ENCODE peak calls at places on chromosomes 2 and 18, in six cellular contexts. One of them, this sample, is unnamed.

GRCh38 chr18:56085561-56085960 is 497.6 kb upstream of the TCF4 start:
- DNase-seq in adrenal gland: no peak
- DNase-seq in lower leg skin: peak
- DNase-seq in cardiac muscle cell: no peak
- DNase-seq in neuronal stem cell: no peak
- DNase-seq in small intestine: no peak
- DNase-seq in this sample: no peak

GRCh38 chr18:49677762-49678398 is 116.0 kb downstream of the LIPG start:
- DNase-seq in adrenal gland: no peak
- DNase-seq in lower leg skin: no peak
- DNase-seq in cardiac muscle cell: no peak
- DNase-seq in neuronal stem cell: no peak
- DNase-seq in small intestine: peak
- DNase-seq in this sample: no peak

GRCh38 chr2:66567000-66567399 is 132.1 kb downstream of the MEIS1 start:
- DNase-seq in adrenal gland: no peak
- DNase-seq in lower leg skin: no peak
- DNase-seq in cardiac muscle cell: peak
- DNase-seq in neuronal stem cell: no peak
- DNase-seq in small intestine: no peak
- DNase-seq in this sample: peak

GRCh38 chr2:2291500-2292260 is 39.4 kb downstream of the MYT1L start:
- DNase-seq in adrenal gland: no peak
- DNase-seq in lower leg skin: no peak
- DNase-seq in cardiac muscle cell: peak
- DNase-seq in neuronal stem cell: peak
- DNase-seq in small intestine: no peak
- DNase-seq in this sample: peak

GRCh38 chr2:132621131-132621875 is 48.7 kb downstream of the LYPD1 start:
- DNase-seq in adrenal gland: no peak
- DNase-seq in lower leg skin: no peak
- DNase-seq in cardiac muscle cell: no peak
- DNase-seq in neuronal stem cell: no peak
- DNase-seq in small intestine: peak
- DNase-seq in this sample: no peak

GRCh38 chr2:240983996-240984498 is 14.4 kb upstream of the SNED1 start:
- DNase-seq in adrenal gland: peak
- DNase-seq in lower leg skin: no peak
- DNase-seq in cardiac muscle cell: no peak
- DNase-seq in neuronal stem cell: no peak
- DNase-seq in small intestine: no peak
- DNase-seq in this sample: no peak

GRCh38 chr2:73859721-73860586 is 31.2 kb downstream of the STAMBP start:
- DNase-seq in adrenal gland: no peak
- DNase-seq in lower leg skin: no peak
- DNase-seq in cardiac muscle cell: no peak
- DNase-seq in neuronal stem cell: no peak
- DNase-seq in small intestine: no peak
- DNase-seq in this sample: no peak

GRCh38 chr2:190653231-190653630 is 4.3 kb downstream of the NAB1 start:
- DNase-seq in adrenal gland: no peak
- DNase-seq in lower leg skin: no peak
- DNase-seq in cardiac muscle cell: no peak
- DNase-seq in neuronal stem cell: no peak
- DNase-seq in small intestine: no peak
- DNase-seq in this sample: no peak

GRCh38 chr2:190856985-190857384 is 23.6 kb upstream of the GLS start:
- DNase-seq in adrenal gland: no peak
- DNase-seq in lower leg skin: no peak
- DNase-seq in cardiac muscle cell: no peak
- DNase-seq in neuronal stem cell: no peak
- DNase-seq in small intestine: no peak
- DNase-seq in this sample: no peak

GRCh38 chr18:67385455-67385854 is 131.1 kb downstream of the DSEL start:
- DNase-seq in adrenal gland: no peak
- DNase-seq in lower leg skin: no peak
- DNase-seq in cardiac muscle cell: no peak
- DNase-seq in neuronal stem cell: no peak
- DNase-seq in small intestine: no peak
- DNase-seq in this sample: no peak

GRCh38 chr2:35298493-35298892 is 1057.1 kb upstream of the CRIM1 start:
- DNase-seq in adrenal gland: peak
- DNase-seq in lower leg skin: peak
- DNase-seq in cardiac muscle cell: no peak
- DNase-seq in neuronal stem cell: no peak
- DNase-seq in small intestine: no peak
- DNase-seq in this sample: no peak

GRCh38 chr2:119682578-119682977 is 3.6 kb downstream of the TMEM177 start:
- DNase-seq in adrenal gland: no peak
- DNase-seq in lower leg skin: no peak
- DNase-seq in cardiac muscle cell: no peak
- DNase-seq in neuronal stem cell: no peak
- DNase-seq in small intestine: no peak
- DNase-seq in this sample: no peak

GRCh38 chr2:234469972-234470371 is 26.9 kb downstream of the ARL4C start:
- DNase-seq in adrenal gland: no peak
- DNase-seq in lower leg skin: no peak
- DNase-seq in cardiac muscle cell: no peak
- DNase-seq in neuronal stem cell: no peak
- DNase-seq in small intestine: no peak
- DNase-seq in this sample: no peak

GRCh38 chr2:44295636-44296359 is 20.5 kb downstream of the SLC3A1 start:
- DNase-seq in adrenal gland: no peak
- DNase-seq in lower leg skin: no peak
- DNase-seq in cardiac muscle cell: peak
- DNase-seq in neuronal stem cell: no peak
- DNase-seq in small intestine: no peak
- DNase-seq in this sample: peak

GRCh38 chr2:165467921-165468320 is 1.6 kb upstream of the CSRNP3 start:
- DNase-seq in adrenal gland: no peak
- DNase-seq in lower leg skin: no peak
- DNase-seq in cardiac muscle cell: no peak
- DNase-seq in neuronal stem cell: no peak
- DNase-seq in small intestine: no peak
- DNase-seq in this sample: no peak

GRCh38 chr2:211454684-211455083 is 898.3 kb downstream of the CPS1 start:
- DNase-seq in adrenal gland: no peak
- DNase-seq in lower leg skin: no peak
- DNase-seq in cardiac muscle cell: no peak
- DNase-seq in neuronal stem cell: peak
- DNase-seq in small intestine: no peak
- DNase-seq in this sample: peak

GRCh38 chr2:62472321-62472720 is 33.7 kb downstream of the TMEM17 start:
- DNase-seq in adrenal gland: no peak
- DNase-seq in lower leg skin: no peak
- DNase-seq in cardiac muscle cell: no peak
- DNase-seq in neuronal stem cell: no peak
- DNase-seq in small intestine: no peak
- DNase-seq in this sample: no peak

DNA sequence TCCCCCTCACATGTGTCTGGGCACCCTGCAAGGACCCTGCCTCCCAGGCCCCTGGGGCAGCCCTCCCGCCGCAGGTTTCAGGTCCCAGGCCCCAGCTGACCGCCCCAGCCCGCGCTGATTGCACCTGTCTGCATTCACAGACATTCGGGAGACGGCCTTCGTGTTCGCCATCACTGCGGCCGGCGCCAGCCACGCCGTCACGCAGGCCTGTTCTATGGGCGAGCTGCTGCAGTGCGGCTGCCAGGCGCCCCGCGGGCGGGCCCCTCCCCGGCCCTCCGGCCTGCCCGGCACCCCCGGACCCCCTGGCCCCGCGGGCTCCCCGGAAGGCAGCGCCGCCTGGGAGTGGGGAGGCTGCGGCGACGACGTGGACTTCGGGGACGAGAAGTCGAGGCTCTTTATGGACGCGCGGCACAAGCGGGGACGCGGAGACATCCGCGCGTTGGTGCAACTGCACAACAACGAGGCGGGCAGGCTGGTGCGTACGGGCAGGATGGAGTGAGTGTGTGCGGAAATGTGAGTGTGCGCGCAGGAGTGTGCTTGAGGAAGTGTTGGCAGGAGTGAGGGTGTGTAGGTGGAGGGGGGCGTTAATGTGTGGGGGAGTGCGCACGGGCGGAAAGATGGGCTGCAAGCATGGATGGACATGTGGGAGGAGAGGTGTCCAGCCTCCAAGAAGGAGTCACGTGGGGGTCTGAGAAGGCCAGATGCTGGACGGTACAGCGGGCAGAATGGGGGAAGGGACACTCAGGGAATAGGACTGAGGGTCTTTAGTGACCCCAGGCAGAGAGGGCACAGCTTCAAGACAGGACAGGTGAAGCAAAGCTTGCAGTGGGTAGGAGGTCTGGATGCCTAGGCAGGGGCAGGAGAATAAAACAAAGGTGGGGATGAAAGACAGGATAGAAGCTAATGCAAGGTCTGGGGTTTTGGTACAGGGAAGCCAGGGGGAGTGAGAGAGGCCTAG is 9.0 kb upstream of the WNT10A start:
- DNase-seq in adrenal gland: no peak
- DNase-seq in lower leg skin: no peak
- DNase-seq in cardiac muscle cell: no peak
- DNase-seq in neuronal stem cell: no peak
- DNase-seq in small intestine: no peak
- DNase-seq in this sample: no peak
- H3K4me3 ChIP-seq in adrenal gland: no peak
- H3K4me3 ChIP-seq in lower leg skin: no peak
- H3K4me3 ChIP-seq in cardiac muscle cell: peak
- H3K4me3 ChIP-seq in neuronal stem cell: peak
- H3K4me3 ChIP-seq in small intestine: no peak
- H3K4me3 ChIP-seq in this sample: no peak

GRCh38 chr2:56184500-56184996 is 758 bp downstream of the CCDC85A start:
- DNase-seq in adrenal gland: no peak
- DNase-seq in lower leg skin: no peak
- DNase-seq in cardiac muscle cell: peak
- DNase-seq in neuronal stem cell: peak
- DNase-seq in small intestine: peak
- DNase-seq in this sample: peak

GRCh38 chr2:56185101-56185581 is 1.4 kb downstream of the CCDC85A start:
- DNase-seq in adrenal gland: peak
- DNase-seq in lower leg skin: no peak
- DNase-seq in cardiac muscle cell: peak
- DNase-seq in neuronal stem cell: peak
- DNase-seq in small intestine: peak
- DNase-seq in this sample: peak

GRCh38 chr2:56183643-56184499 is at the start of gene CCDC85A:
- DNase-seq in adrenal gland: peak
- DNase-seq in lower leg skin: peak
- DNase-seq in cardiac muscle cell: peak
- DNase-seq in neuronal stem cell: peak
- DNase-seq in small intestine: peak
- DNase-seq in this sample: peak

GRCh38 chr2:56182420-56182819 is 1.4 kb upstream of the CCDC85A start:
- DNase-seq in adrenal gland: no peak
- DNase-seq in lower leg skin: no peak
- DNase-seq in cardiac muscle cell: no peak
- DNase-seq in neuronal stem cell: peak
- DNase-seq in small intestine: no peak
- DNase-seq in this sample: peak

DNA sequence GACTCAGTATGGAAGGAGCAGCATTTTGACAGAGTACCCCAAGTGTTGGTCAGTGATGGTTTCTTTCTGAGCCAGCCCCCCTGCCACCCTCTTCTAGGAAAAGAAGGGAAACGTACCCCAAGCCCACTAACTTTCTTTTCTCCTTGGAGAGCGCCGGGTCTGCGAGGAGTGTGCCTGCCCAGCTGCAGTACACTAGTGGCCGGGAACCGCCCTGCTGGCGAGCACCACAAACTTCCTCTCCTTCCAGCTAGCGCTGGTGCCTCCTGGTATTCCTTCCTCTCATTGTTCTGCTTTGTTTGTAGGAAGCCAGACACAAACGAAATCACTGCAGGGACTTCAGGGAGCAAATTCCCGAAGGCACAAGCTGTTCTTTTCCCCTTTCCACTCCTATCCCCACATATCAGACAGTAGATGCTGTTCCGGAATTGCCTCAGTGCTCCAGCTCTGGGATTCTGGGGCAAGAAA is 1.8 kb downstream of the CCDC85A start:
- DNase-seq in adrenal gland: peak
- DNase-seq in lower leg skin: peak
- DNase-seq in cardiac muscle cell: peak
- DNase-seq in neuronal stem cell: peak
- DNase-seq in small intestine: no peak
- DNase-seq in this sample: peak
- H3K4me3 ChIP-seq in adrenal gland: no peak
- H3K4me3 ChIP-seq in lower leg skin: peak
- H3K4me3 ChIP-seq in cardiac muscle cell: peak
- H3K4me3 ChIP-seq in neuronal stem cell: peak
- H3K4me3 ChIP-seq in small intestine: no peak
- H3K4me3 ChIP-seq in this sample: peak

GRCh38 chr2:16102976-16103380 is 162.6 kb downstream of the MYCN start:
- DNase-seq in adrenal gland: no peak
- DNase-seq in lower leg skin: no peak
- DNase-seq in cardiac muscle cell: peak
- DNase-seq in neuronal stem cell: no peak
- DNase-seq in small intestine: peak
- DNase-seq in this sample: no peak

GRCh38 chr2:16105664-16106281 is 165.4 kb downstream of the MYCN start:
- DNase-seq in adrenal gland: no peak
- DNase-seq in lower leg skin: no peak
- DNase-seq in cardiac muscle cell: peak
- DNase-seq in neuronal stem cell: no peak
- DNase-seq in small intestine: no peak
- DNase-seq in this sample: peak

GRCh38 chr2:16103614-16104344 is 163.4 kb downstream of the MYCN start:
- DNase-seq in adrenal gland: no peak
- DNase-seq in lower leg skin: no peak
- DNase-seq in cardiac muscle cell: no peak
- DNase-seq in neuronal stem cell: no peak
- DNase-seq in small intestine: no peak
- DNase-seq in this sample: no peak

GRCh38 chr2:16105178-16105663 is 164.9 kb downstream of the MYCN start:
- DNase-seq in adrenal gland: no peak
- DNase-seq in lower leg skin: no peak
- DNase-seq in cardiac muscle cell: peak
- DNase-seq in neuronal stem cell: no peak
- DNase-seq in small intestine: no peak
- DNase-seq in this sample: peak

GRCh38 chr2:16104345-16105177 is 164.2 kb downstream of the MYCN start:
- DNase-seq in adrenal gland: no peak
- DNase-seq in lower leg skin: no peak
- DNase-seq in cardiac muscle cell: no peak
- DNase-seq in neuronal stem cell: no peak
- DNase-seq in small intestine: peak
- DNase-seq in this sample: peak
- H3K4me3 ChIP-seq in adrenal gland: no peak
- H3K4me3 ChIP-seq in lower leg skin: no peak
- H3K4me3 ChIP-seq in cardiac muscle cell: no peak
- H3K4me3 ChIP-seq in neuronal stem cell: no peak
- H3K4me3 ChIP-seq in small intestine: no peak
- H3K4me3 ChIP-seq in this sample: peak

GRCh38 chr2:171728989-171729951 is 42.0 kb downstream of the DYNC1I2 start:
- DNase-seq in adrenal gland: no peak
- DNase-seq in lower leg skin: no peak
- DNase-seq in cardiac muscle cell: no peak
- DNase-seq in neuronal stem cell: no peak
- DNase-seq in small intestine: no peak
- DNase-seq in this sample: no peak

GRCh38 chr2:171723724-171724683 is 36.7 kb downstream of the DYNC1I2 start:
- DNase-seq in adrenal gland: no peak
- DNase-seq in lower leg skin: no peak
- DNase-seq in cardiac muscle cell: peak
- DNase-seq in neuronal stem cell: peak
- DNase-seq in small intestine: no peak
- DNase-seq in this sample: peak

GRCh38 chr2:171726841-171727460 is 39.7 kb downstream of the DYNC1I2 start:
- DNase-seq in adrenal gland: no peak
- DNase-seq in lower leg skin: no peak
- DNase-seq in cardiac muscle cell: no peak
- DNase-seq in neuronal stem cell: no peak
- DNase-seq in small intestine: no peak
- DNase-seq in this sample: no peak

GRCh38 chr2:171729952-171730317 is 42.7 kb downstream of the DYNC1I2 start:
- DNase-seq in adrenal gland: no peak
- DNase-seq in lower leg skin: no peak
- DNase-seq in cardiac muscle cell: no peak
- DNase-seq in neuronal stem cell: no peak
- DNase-seq in small intestine: no peak
- DNase-seq in this sample: no peak
- H3K4me3 ChIP-seq in adrenal gland: no peak
- H3K4me3 ChIP-seq in lower leg skin: no peak
- H3K4me3 ChIP-seq in cardiac muscle cell: no peak
- H3K4me3 ChIP-seq in neuronal stem cell: no peak
- H3K4me3 ChIP-seq in small intestine: no peak
- H3K4me3 ChIP-seq in this sample: no peak

This sample was measured in neural progenitor cell.